ENCODE peak calls at places on chromosomes 6 and 20, in nine cellular contexts. U is choroid plexus epithelial cell; S is endothelial cell; O is NCI-H1417; P is GM04503; C is A172; T is NCI-H1694 treated with DMSO at 0.1 percent for 48 hours; B is uterus; Y is activated T-helper 1 cell treated with anti-CD3 and anti-CD28 coated beads, Interleukin-2, amount 50 U/mL, for 16 hours. J is an unnamed sample.
A peak's percentile ranks its signal among the peaks of the same experiment; 100 is the strongest.

GRCh38 chr6:71851214-71851613 is 35.1 kb upstream of the RIMS1 start:
- DNase-seq in U (no peak), S (no peak), O (no peak), P (no peak), C (no peak), T (no peak), B (no peak), Y (no peak), J (no peak)

GRCh38 chr6:47251396-47251795 is 58.3 kb downstream of the TNFRSF21 start:
- DNase-seq in U (no peak), S (no peak), O (no peak), P (no peak), C (no peak), T (no peak), B (no peak), Y (no peak), J (no peak)

GRCh38 chr6:29676981-29677601 is 3.9 kb downstream of the ZFP57 start:
- DNase-seq in U (peak; percentile 45), S (no peak), O (no peak), P (peak; percentile 6), C (peak; percentile 34), T (no peak), B (no peak), Y (no peak), J (no peak)

GRCh38 chr20:19974621-19975435 is 42.3 kb upstream of the NAA20 start:
- DNase-seq in U (peak; percentile 96), S (no peak), O (no peak), P (peak; percentile 95), C (peak; percentile 65), T (peak; percentile 27), B (peak; percentile 84), Y (no peak), J (peak; percentile 76)

GRCh38 chr6:38713812-38714211 is 1.3 kb upstream of the DNAH8 start:
- DNase-seq in U (no peak), S (no peak), O (no peak), P (no peak), C (no peak), T (no peak), B (no peak), Y (peak; percentile 26), J (no peak)

GRCh38 chr20:48198951-48199431 is 413.7 kb upstream of the SULF2 start:
- DNase-seq in U (no peak), S (no peak), O (no peak), P (peak; percentile 85), C (no peak), T (no peak), B (peak; percentile 86), Y (no peak), J (no peak)

GRCh38 chr6:133568970-133569889 is 319.7 kb upstream of the TCF21 start:
- DNase-seq in U (peak; percentile 85), S (peak; percentile 13), O (peak; percentile 63), P (no peak), C (peak; percentile 91), T (peak; percentile 89), B (peak; percentile 35), Y (no peak), J (no peak)

GRCh38 chr6:4979426-4979825 is 24.4 kb downstream of the RPP40 start:
- DNase-seq in U (peak; percentile 16), S (no peak), O (no peak), P (no peak), C (no peak), T (no peak), B (no peak), Y (no peak), J (no peak)

GRCh38 chr6:128768187-128768586 is 114.8 kb upstream of the LAMA2 start:
- DNase-seq in U (no peak), S (no peak), O (no peak), P (no peak), C (no peak), T (no peak), B (no peak), Y (no peak), J (no peak)

GRCh38 chr6:130105996-130106704 is 87.8 kb downstream of the L3MBTL3 start:
- DNase-seq in U (no peak), S (no peak), O (no peak), P (no peak), C (no peak), T (no peak), B (no peak), Y (no peak), J (no peak)

GRCh38 chr6:159595173-159595572 is 97.9 kb downstream of the SOD2 start:
- DNase-seq in U (peak; percentile 55), S (no peak), O (no peak), P (peak; percentile 54), C (peak; percentile 94), T (no peak), B (no peak), Y (no peak), J (no peak)

GRCh38 chr6:139027620-139028182 is 844 bp upstream of the ABRACL start:
- DNase-seq in U (peak; percentile 30), S (no peak), O (peak; percentile 72), P (no peak), C (peak; percentile 59), T (peak; percentile 21), B (no peak), Y (no peak), J (no peak)

GRCh38 chr6:135910943-135911618 is 59.6 kb downstream of the PDE7B start:
- DNase-seq in U (no peak), S (no peak), O (no peak), P (no peak), C (no peak), T (no peak), B (no peak), Y (no peak), J (no peak)

GRCh38 chr6:106470316-106470715 is 109.8 kb downstream of the CRYBG1 start:
- DNase-seq in U (peak; percentile 42), S (no peak), O (no peak), P (no peak), C (no peak), T (no peak), B (no peak), Y (no peak), J (no peak)

GRCh38 chr20:4797275-4797674 is 75.6 kb downstream of the PRND start:
- DNase-seq in U (no peak), S (no peak), O (no peak), P (no peak), C (peak; percentile 62), T (no peak), B (no peak), Y (no peak), J (no peak)

GRCh38 chr20:13170771-13171170 is 50.3 kb upstream of the ISM1 start:
- DNase-seq in U (no peak), S (no peak), O (no peak), P (no peak), C (no peak), T (no peak), B (no peak), Y (no peak), J (no peak)

GRCh38 chr6:81476881-81477280 is 275.6 kb downstream of the TENT5A start:
- DNase-seq in U (peak; percentile 63), S (no peak), O (no peak), P (peak; percentile 67), C (no peak), T (no peak), B (no peak), Y (no peak), J (no peak)

GRCh38 chr6:36917541-36918193 is 31.9 kb downstream of the C6orf89 start:
- DNase-seq in U (peak; percentile 48), S (no peak), O (no peak), P (peak; percentile 97), C (no peak), T (no peak), B (peak; percentile 71), Y (no peak), J (no peak)